ENCODE peak calls at places on chromosome 11, in seven cellular contexts. I is GM03348, U is AG10803, Q is GM23248, R is fibroblast of pulmonary artery, Y is LoVo, F is glutamatergic neuron. C is an unnamed sample.

GRCh38 chr11:7449196-7449840 is 36.0 kb upstream of the OLFML1 start:
- DNase-seq in I (no peak), U (no peak), Q (no peak), R (no peak), Y (peak), F (no peak), C (no peak)

GRCh38 chr11:77201370-77201769 is 73.3 kb downstream of the MYO7A start:
- DNase-seq in I (no peak), U (no peak), Q (no peak), R (no peak), Y (no peak), F (no peak), C (no peak)

GRCh38 chr11:44313701-44314489 is 4.0 kb upstream of the ALX4 start:
- DNase-seq in I (no peak), U (peak), Q (peak), R (peak), Y (no peak), F (no peak), C (no peak)

GRCh38 chr11:32162906-32163305 is 72.0 kb downstream of the RCN1 start:
- DNase-seq in I (no peak), U (no peak), Q (no peak), R (no peak), Y (no peak), F (no peak), C (no peak)

GRCh38 chr11:113106507-113106906 is 145.3 kb downstream of the NCAM1 start:
- DNase-seq in I (peak), U (peak), Q (peak), R (peak), Y (no peak), F (no peak), C (peak)

GRCh38 chr11:2850366-2850765 is 35.2 kb downstream of the CDKN1C start:
- DNase-seq in I (no peak), U (no peak), Q (no peak), R (no peak), Y (no peak), F (no peak), C (no peak)

GRCh38 chr11:69396948-69397307 is 84.5 kb upstream of the LINC01488 start:
- DNase-seq in I (no peak), U (no peak), Q (no peak), R (no peak), Y (no peak), F (no peak), C (no peak)

GRCh38 chr11:3105791-3106735 is 48.8 kb upstream of the CARS1 start:
- DNase-seq in I (no peak), U (no peak), Q (no peak), R (no peak), Y (no peak), F (no peak), C (no peak)

GRCh38 chr11:125429174-125429707 is 66.8 kb downstream of the FEZ1 start:
- DNase-seq in I (peak), U (peak), Q (peak), R (peak), Y (peak), F (peak), C (peak)

GRCh38 chr11:31805037-31805628 is 6.0 kb downstream of the PAX6 start:
- DNase-seq in I (no peak), U (no peak), Q (no peak), R (no peak), Y (no peak), F (peak), C (no peak)

GRCh38 chr11:75955443-75955842 is 140.4 kb downstream of the UVRAG start:
- DNase-seq in I (no peak), U (no peak), Q (no peak), R (peak), Y (no peak), F (no peak), C (no peak)

GRCh38 chr11:108405706-108406105 is 61.6 kb downstream of the C11orf65 start:
- DNase-seq in I (no peak), U (peak), Q (peak), R (no peak), Y (no peak), F (no peak), C (no peak)

GRCh38 chr11:83159901-83160865 is 3.3 kb downstream of the PCF11 start:
- DNase-seq in I (peak), U (peak), Q (peak), R (peak), Y (no peak), F (no peak), C (peak)

GRCh38 chr11:78045851-78046485 is 17.7 kb upstream of the THRSP start:
- DNase-seq in I (peak), U (peak), Q (peak), R (peak), Y (peak), F (peak), C (peak)

GRCh38 chr11:5366856-5367255 is 15.5 kb downstream of the OR51B6 start:
- DNase-seq in I (peak), U (peak), Q (peak), R (peak), Y (no peak), F (no peak), C (no peak)

GRCh38 chr11:11975201-11976092 is 33.0 kb downstream of the DKK3 start:
- DNase-seq in I (no peak), U (no peak), Q (no peak), R (no peak), Y (peak), F (no peak), C (no peak)

GRCh38 chr11:32448232-32448631 is 12.9 kb upstream of the WT1 start:
- DNase-seq in I (no peak), U (no peak), Q (no peak), R (peak), Y (no peak), F (no peak), C (peak)

GRCh38 chr11:46348986-46349401 is 1.7 kb downstream of the DGKZ start:
- DNase-seq in I (no peak), U (no peak), Q (no peak), R (no peak), Y (no peak), F (no peak), C (no peak)

GRCh38 chr11:46198873-46199250 is 77.6 kb upstream of the PHF21A start:
- DNase-seq in I (no peak), U (no peak), Q (no peak), R (no peak), Y (no peak), F (no peak), C (no peak)

GRCh38 chr11:86575927-86576326 is 96.5 kb downstream of the ME3 start:
- DNase-seq in I (no peak), U (no peak), Q (no peak), R (no peak), Y (no peak), F (no peak), C (no peak)

GRCh38 chr11:128889657-128890213 is 1.4 kb upstream of the KCNJ5 start:
- DNase-seq in I (no peak), U (no peak), Q (no peak), R (no peak), Y (no peak), F (peak), C (no peak)

GRCh38 chr11:57728829-57729228 is 12.5 kb upstream of the SELENOH start:
- DNase-seq in I (no peak), U (no peak), Q (no peak), R (no peak), Y (no peak), F (no peak), C (no peak)

GRCh38 chr11:62546937-62547625 is 475 bp upstream of the AHNAK start:
- DNase-seq in I (peak), U (no peak), Q (peak), R (peak), Y (no peak), F (no peak), C (peak)

C was measured in iris pigment epithelial cell.